ENCODE peak calls at places on chromosomes 16 and 17, in seven cellular contexts. One of them, this sample, is unnamed. For H3K4me1, the result is how much of the 10 kb centered on the place peaks cover.

GRCh38 chr17:70288540-70289290 is 119.4 kb downstream of the KCNJ2 start:
- DNase-seq in body of pancreas: no peak
- DNase-seq in endodermal cell: no peak
- DNase-seq in cardiac muscle cell: peak
- DNase-seq in breast epithelium: no peak
- DNase-seq in esophagus muscularis mucosa: no peak
- DNase-seq in SK-N-SH: no peak
- DNase-seq in this sample: no peak

GRCh38 chr17:2397247-2398171 is 3.4 kb downstream of the MNT start:
- DNase-seq in endodermal cell: no peak
- DNase-seq in body of pancreas: no peak
- DNase-seq in esophagus muscularis mucosa: no peak
- DNase-seq in cardiac muscle cell: no peak
- DNase-seq in breast epithelium: no peak
- DNase-seq in SK-N-SH: no peak
- DNase-seq in this sample: no peak

GRCh38 chr17:41504126-41504977 is 1.1 kb downstream of the KRT13 start:
- DNase-seq in esophagus muscularis mucosa: no peak
- DNase-seq in cardiac muscle cell: no peak
- DNase-seq in SK-N-SH: no peak
- DNase-seq in body of pancreas: no peak
- DNase-seq in breast epithelium: no peak
- DNase-seq in endodermal cell: no peak
- DNase-seq in this sample: no peak

GRCh38 chr16:9612267-9612666 is 520.8 kb downstream of the HAPSTR1 start:
- DNase-seq in body of pancreas: no peak
- DNase-seq in breast epithelium: no peak
- DNase-seq in cardiac muscle cell: no peak
- DNase-seq in SK-N-SH: no peak
- DNase-seq in endodermal cell: peak
- DNase-seq in esophagus muscularis mucosa: no peak
- DNase-seq in this sample: no peak

GRCh38 chr16:12781777-12782176 is 21.9 kb downstream of the CPPED1 start:
- DNase-seq in cardiac muscle cell: no peak
- DNase-seq in breast epithelium: no peak
- DNase-seq in esophagus muscularis mucosa: no peak
- DNase-seq in SK-N-SH: no peak
- DNase-seq in body of pancreas: no peak
- DNase-seq in endodermal cell: no peak
- DNase-seq in this sample: no peak

GRCh38 chr16:54136276-54136625 is 150.3 kb downstream of the IRX3 start:
- DNase-seq in SK-N-SH: no peak
- DNase-seq in body of pancreas: no peak
- DNase-seq in endodermal cell: no peak
- DNase-seq in esophagus muscularis mucosa: no peak
- DNase-seq in cardiac muscle cell: peak
- DNase-seq in breast epithelium: no peak
- DNase-seq in this sample: no peak

GRCh38 chr17:52158450-52159042 is at the start of gene CA10:
- DNase-seq in cardiac muscle cell: no peak
- DNase-seq in breast epithelium: no peak
- DNase-seq in esophagus muscularis mucosa: no peak
- DNase-seq in endodermal cell: peak
- DNase-seq in SK-N-SH: peak
- DNase-seq in body of pancreas: peak
- DNase-seq in this sample: peak

GRCh38 chr17:8320990-8321389 is 10.9 kb downstream of the ARHGEF15 start:
- DNase-seq in breast epithelium: no peak
- DNase-seq in endodermal cell: peak
- DNase-seq in esophagus muscularis mucosa: no peak
- DNase-seq in body of pancreas: no peak
- DNase-seq in SK-N-SH: no peak
- DNase-seq in cardiac muscle cell: no peak
- DNase-seq in this sample: peak

GRCh38 chr17:29778936-29779811 is 150.9 kb downstream of the SSH2 start:
- DNase-seq in cardiac muscle cell: peak
- DNase-seq in breast epithelium: peak
- DNase-seq in body of pancreas: peak
- DNase-seq in SK-N-SH: peak
- DNase-seq in esophagus muscularis mucosa: peak
- DNase-seq in endodermal cell: peak
- DNase-seq in this sample: peak

GRCh38 chr16:73323880-73324279 is 276.0 kb upstream of the ZFHX3 start:
- DNase-seq in breast epithelium: no peak
- DNase-seq in body of pancreas: peak
- DNase-seq in endodermal cell: no peak
- DNase-seq in cardiac muscle cell: no peak
- DNase-seq in SK-N-SH: no peak
- DNase-seq in esophagus muscularis mucosa: no peak
- DNase-seq in this sample: no peak

GRCh38 chr16:89924925-89925307 is 1.8 kb downstream of the TUBB3 start:
- DNase-seq in body of pancreas: no peak
- DNase-seq in endodermal cell: peak
- DNase-seq in breast epithelium: no peak
- DNase-seq in cardiac muscle cell: no peak
- DNase-seq in SK-N-SH: no peak
- DNase-seq in esophagus muscularis mucosa: no peak
- DNase-seq in this sample: peak

GRCh38 chr16:53949716-53950410 is 245.9 kb downstream of the FTO start:
- DNase-seq in body of pancreas: no peak
- DNase-seq in cardiac muscle cell: no peak
- DNase-seq in SK-N-SH: no peak
- DNase-seq in breast epithelium: no peak
- DNase-seq in endodermal cell: no peak
- DNase-seq in esophagus muscularis mucosa: no peak
- DNase-seq in this sample: no peak

GRCh38 chr16:3377917-3378316 is 22.2 kb downstream of the OR2C1 start:
- DNase-seq in breast epithelium: no peak
- DNase-seq in endodermal cell: no peak
- DNase-seq in body of pancreas: no peak
- DNase-seq in esophagus muscularis mucosa: no peak
- DNase-seq in cardiac muscle cell: no peak
- DNase-seq in SK-N-SH: no peak
- DNase-seq in this sample: no peak

GRCh38 chr16:3375680-3376079 is 20.0 kb downstream of the OR2C1 start:
- DNase-seq in breast epithelium: no peak
- DNase-seq in cardiac muscle cell: no peak
- DNase-seq in SK-N-SH: no peak
- DNase-seq in body of pancreas: no peak
- DNase-seq in esophagus muscularis mucosa: no peak
- DNase-seq in endodermal cell: no peak
- DNase-seq in this sample: no peak
- H3K4me3 ChIP-seq in breast epithelium: no peak
- H3K4me3 ChIP-seq in cardiac muscle cell: no peak
- H3K4me3 ChIP-seq in SK-N-SH: no peak
- H3K4me3 ChIP-seq in body of pancreas: no peak
- H3K4me3 ChIP-seq in esophagus muscularis mucosa: no peak
- H3K4me3 ChIP-seq in endodermal cell: no peak
- H3K4me3 ChIP-seq in this sample: no peak

GRCh38 chr17:28724500-28725165 is 1.4 kb downstream of the TLCD1 start:
- DNase-seq in body of pancreas: no peak
- DNase-seq in breast epithelium: no peak
- DNase-seq in SK-N-SH: no peak
- DNase-seq in cardiac muscle cell: no peak
- DNase-seq in esophagus muscularis mucosa: no peak
- DNase-seq in endodermal cell: peak
- DNase-seq in this sample: no peak

GRCh38 chr17:28725660-28726395 is at the start of gene TLCD1:
- DNase-seq in cardiac muscle cell: peak
- DNase-seq in breast epithelium: no peak
- DNase-seq in endodermal cell: peak
- DNase-seq in SK-N-SH: peak
- DNase-seq in esophagus muscularis mucosa: no peak
- DNase-seq in body of pancreas: peak
- DNase-seq in this sample: peak

GRCh38 chr17:28726912-28727726 is 1.1 kb upstream of the TLCD1 start:
- DNase-seq in SK-N-SH: peak
- DNase-seq in cardiac muscle cell: peak
- DNase-seq in breast epithelium: peak
- DNase-seq in endodermal cell: peak
- DNase-seq in esophagus muscularis mucosa: peak
- DNase-seq in body of pancreas: peak
- DNase-seq in this sample: peak

GRCh38 chr17:28726396-28726911 is 421 bp upstream of the TLCD1 start:
- DNase-seq in cardiac muscle cell: peak
- DNase-seq in breast epithelium: no peak
- DNase-seq in body of pancreas: peak
- DNase-seq in esophagus muscularis mucosa: no peak
- DNase-seq in SK-N-SH: no peak
- DNase-seq in endodermal cell: peak
- DNase-seq in this sample: peak

GRCh38 chr17:28725166-28725659 is 820 bp downstream of the TLCD1 start:
- DNase-seq in breast epithelium: no peak
- DNase-seq in SK-N-SH: no peak
- DNase-seq in body of pancreas: no peak
- DNase-seq in endodermal cell: no peak
- DNase-seq in esophagus muscularis mucosa: no peak
- DNase-seq in cardiac muscle cell: peak
- DNase-seq in this sample: peak
- TF ChIP-seq CTCF in breast epithelium: no peak
- TF ChIP-seq CTCF in SK-N-SH: peak
- TF ChIP-seq CTCF in body of pancreas: no peak
- TF ChIP-seq CTCF in endodermal cell: peak
- TF ChIP-seq CTCF in esophagus muscularis mucosa: no peak
- TF ChIP-seq CTCF in cardiac muscle cell: no peak
- TF ChIP-seq CTCF in this sample: peak

GRCh38 chr17:45428050-45428953 is 4.4 kb downstream of the ARHGAP27 start:
- DNase-seq in endodermal cell: peak
- DNase-seq in breast epithelium: no peak
- DNase-seq in SK-N-SH: peak
- DNase-seq in body of pancreas: peak
- DNase-seq in cardiac muscle cell: peak
- DNase-seq in esophagus muscularis mucosa: no peak
- DNase-seq in this sample: peak
- H3K4me1 ChIP-seq in endodermal cell: under half
- H3K4me1 ChIP-seq in breast epithelium: under half
- H3K4me1 ChIP-seq in SK-N-SH: under half
- H3K4me1 ChIP-seq in body of pancreas: half or more
- H3K4me1 ChIP-seq in cardiac muscle cell: under half
- H3K4me1 ChIP-seq in esophagus muscularis mucosa: half or more
- H3K4me1 ChIP-seq in this sample: under half

DNA sequence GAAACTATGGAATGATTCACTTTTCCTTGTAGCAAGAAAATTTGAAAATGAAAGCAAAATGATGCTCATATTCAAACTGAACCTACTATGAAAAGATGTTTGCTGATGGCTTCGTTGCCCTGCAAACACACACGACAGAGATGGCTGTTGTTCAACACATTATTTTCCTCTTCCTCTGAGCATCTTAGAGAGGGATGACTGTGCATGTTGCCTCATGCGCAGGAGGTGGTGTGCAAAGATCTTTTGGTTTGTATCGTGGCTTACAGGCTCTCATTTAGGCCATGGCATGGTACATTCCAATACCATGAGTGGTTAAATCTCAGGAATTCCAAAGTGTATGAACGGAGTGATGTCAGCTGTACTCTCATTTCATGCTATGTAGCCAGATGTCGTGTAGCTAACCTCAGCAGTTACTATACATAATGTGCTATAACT is 164.5 kb downstream of the PRKCA start:
- DNase-seq in endodermal cell: no peak
- DNase-seq in SK-N-SH: no peak
- DNase-seq in body of pancreas: no peak
- DNase-seq in esophagus muscularis mucosa: no peak
- DNase-seq in breast epithelium: no peak
- DNase-seq in cardiac muscle cell: peak
- DNase-seq in this sample: no peak
- H3K4me3 ChIP-seq in endodermal cell: no peak
- H3K4me3 ChIP-seq in SK-N-SH: peak
- H3K4me3 ChIP-seq in body of pancreas: no peak
- H3K4me3 ChIP-seq in esophagus muscularis mucosa: no peak
- H3K4me3 ChIP-seq in breast epithelium: no peak
- H3K4me3 ChIP-seq in cardiac muscle cell: no peak
- H3K4me3 ChIP-seq in this sample: no peak

GRCh38 chr16:49923411-49923810 is 67.5 kb upstream of the ZNF423 start:
- DNase-seq in SK-N-SH: no peak
- DNase-seq in body of pancreas: no peak
- DNase-seq in esophagus muscularis mucosa: no peak
- DNase-seq in endodermal cell: no peak
- DNase-seq in breast epithelium: no peak
- DNase-seq in cardiac muscle cell: no peak
- DNase-seq in this sample: no peak

GRCh38 chr16:49920397-49920796 is 64.5 kb upstream of the ZNF423 start:
- DNase-seq in body of pancreas: no peak
- DNase-seq in SK-N-SH: no peak
- DNase-seq in esophagus muscularis mucosa: no peak
- DNase-seq in cardiac muscle cell: no peak
- DNase-seq in endodermal cell: no peak
- DNase-seq in breast epithelium: no peak
- DNase-seq in this sample: no peak

GRCh38 chr16:49921106-49921505 is 65.2 kb upstream of the ZNF423 start:
- DNase-seq in body of pancreas: no peak
- DNase-seq in SK-N-SH: no peak
- DNase-seq in breast epithelium: no peak
- DNase-seq in cardiac muscle cell: no peak
- DNase-seq in endodermal cell: no peak
- DNase-seq in esophagus muscularis mucosa: no peak
- DNase-seq in this sample: no peak

GRCh38 chr16:49924078-49924477 is 68.2 kb upstream of the ZNF423 start:
- DNase-seq in cardiac muscle cell: no peak
- DNase-seq in esophagus muscularis mucosa: no peak
- DNase-seq in SK-N-SH: no peak
- DNase-seq in endodermal cell: peak
- DNase-seq in breast epithelium: no peak
- DNase-seq in body of pancreas: no peak
- DNase-seq in this sample: peak

GRCh38 chr16:49921791-49922456 is 66.0 kb upstream of the ZNF423 start:
- DNase-seq in esophagus muscularis mucosa: no peak
- DNase-seq in breast epithelium: peak
- DNase-seq in cardiac muscle cell: peak
- DNase-seq in SK-N-SH: peak
- DNase-seq in body of pancreas: peak
- DNase-seq in endodermal cell: peak
- DNase-seq in this sample: peak
- TF ChIP-seq CTCF in esophagus muscularis mucosa: peak
- TF ChIP-seq CTCF in breast epithelium: no peak
- TF ChIP-seq CTCF in cardiac muscle cell: peak
- TF ChIP-seq CTCF in SK-N-SH: peak
- TF ChIP-seq CTCF in body of pancreas: peak
- TF ChIP-seq CTCF in endodermal cell: peak
- TF ChIP-seq CTCF in this sample: peak

DNA sequence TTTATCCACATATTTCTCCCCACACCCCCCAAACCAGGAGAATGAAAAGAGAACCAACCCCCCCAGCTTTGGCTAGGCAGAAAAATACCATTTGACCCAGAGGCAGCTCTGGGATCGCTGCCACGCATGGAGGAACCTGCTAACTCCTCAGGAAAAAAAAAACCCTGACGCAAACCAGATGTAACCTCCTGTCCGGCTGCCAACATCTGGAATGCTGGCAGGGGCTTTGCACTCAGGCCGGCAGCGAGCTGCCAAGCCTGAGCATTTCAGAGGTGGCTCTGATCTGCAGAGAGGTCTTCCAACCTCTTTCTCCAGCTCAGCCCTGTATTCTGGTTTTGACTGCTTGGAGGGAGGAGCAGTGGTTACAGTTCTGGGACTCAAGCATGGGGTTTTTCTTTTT is 8.2 kb downstream of the IGFBP4 start:
- DNase-seq in SK-N-SH: peak
- DNase-seq in endodermal cell: no peak
- DNase-seq in breast epithelium: peak
- DNase-seq in esophagus muscularis mucosa: no peak
- DNase-seq in cardiac muscle cell: peak
- DNase-seq in body of pancreas: peak
- DNase-seq in this sample: peak
- H3K4me1 ChIP-seq in SK-N-SH: half or more
- H3K4me1 ChIP-seq in endodermal cell: under half
- H3K4me1 ChIP-seq in breast epithelium: under half
- H3K4me1 ChIP-seq in esophagus muscularis mucosa: half or more
- H3K4me1 ChIP-seq in cardiac muscle cell: under half
- H3K4me1 ChIP-seq in body of pancreas: under half
- H3K4me1 ChIP-seq in this sample: under half